ENCODE peak calls at places on chromosomes 6 and 20, in six cellular contexts. S is A549, D is tibial nerve, M is sigmoid colon, R is GM12878, V is K562. W is an unnamed sample.

GRCh38 chr6:128569737-128570438 is 49.5 kb upstream of the PTPRK start:
- DNase-seq in M (no peak), V (no peak), S (peak; percentile 30), R (no peak), D (no peak), W (no peak)

GRCh38 chr6:164051427-164051826 is 636.9 kb downstream of the QKI start:
- DNase-seq in V (no peak), M (no peak), R (no peak), D (no peak), S (no peak), W (no peak)

GRCh38 chr6:3288711-3289663 is 30.2 kb downstream of the PSMG4 start:
- DNase-seq in V (no peak), S (no peak), M (peak; percentile 60), D (no peak), R (no peak), W (no peak)

GRCh38 chr6:33856655-33857054 is 52.9 kb upstream of the MLN start:
- DNase-seq in V (no peak), M (no peak), R (peak; percentile 58), S (no peak), D (no peak), W (no peak)

GRCh38 chr6:143197377-143197776 is 136.7 kb downstream of the AIG1 start:
- DNase-seq in M (no peak), S (no peak), R (no peak), V (no peak), D (no peak), W (no peak)

GRCh38 chr6:26197736-26198625 is 110.8 kb downstream of the HFE start:
- DNase-seq in R (no peak), M (peak; percentile 77), S (no peak), D (no peak), V (no peak), W (peak; percentile 57)

GRCh38 chr6:35061651-35062410 is 79.3 kb downstream of the TCP11 start:
- DNase-seq in R (no peak), V (no peak), D (no peak), S (no peak), M (no peak), W (no peak)

GRCh38 chr20:52305029-52305645 is 113.6 kb upstream of the ZFP64 start:
- DNase-seq in S (no peak), M (no peak), V (no peak), D (no peak), R (no peak), W (no peak)

GRCh38 chr20:43840382-43841070 is 74.1 kb upstream of the TOX2 start:
- DNase-seq in M (peak; percentile 25), S (peak; percentile 80), D (no peak), V (peak; percentile 71), R (no peak), W (no peak)

GRCh38 chr6:1611322-1611571 is 1.5 kb downstream of the FOXC1 start:
- DNase-seq in S (no peak), V (no peak), D (no peak), R (no peak), M (no peak), W (no peak)

GRCh38 chr6:15872252-15873103 is 209.7 kb upstream of the DTNBP1 start:
- DNase-seq in M (no peak), R (no peak), D (no peak), V (no peak), S (no peak), W (no peak)

GRCh38 chr6:125346143-125346925 is 44.6 kb upstream of the HDDC2 start:
- DNase-seq in R (peak; percentile 11), V (no peak), S (no peak), D (no peak), M (no peak), W (no peak)

GRCh38 chr6:166750125-166750793 is 123.2 kb upstream of the RPS6KA2 start:
- DNase-seq in M (no peak), D (no peak), V (no peak), R (no peak), S (no peak), W (no peak)

GRCh38 chr20:10524643-10525042 is 89.5 kb downstream of the SLX4IP start:
- DNase-seq in S (peak; percentile 35), D (no peak), R (no peak), M (no peak), V (no peak), W (no peak)

GRCh38 chr6:43733471-43734293 is 36.3 kb upstream of the VEGFA start:
- DNase-seq in M (no peak), R (peak; percentile 56), V (no peak), D (no peak), S (no peak), W (no peak)

GRCh38 chr6:129725341-129725740 is 15.4 kb upstream of the ARHGAP18 start:
- DNase-seq in R (no peak), D (no peak), S (no peak), V (no peak), M (no peak), W (no peak)

GRCh38 chr6:136539967-136540366 is 10.3 kb downstream of the MAP7 start:
- DNase-seq in R (no peak), S (no peak), D (no peak), M (no peak), V (no peak), W (no peak)

GRCh38 chr6:150100745-150101144 is 31.8 kb upstream of the ULBP3 start:
- DNase-seq in D (no peak), M (no peak), S (no peak), V (no peak), R (no peak), W (no peak)

GRCh38 chr6:2021713-2022125 is 223.7 kb downstream of the GMDS start:
- DNase-seq in V (no peak), S (no peak), D (peak; percentile 66), R (no peak), M (peak; percentile 67), W (peak; percentile 11)

GRCh38 chr6:121932071-121933009 is 467.1 kb upstream of the HSF2 start:
- DNase-seq in R (no peak), M (no peak), D (peak; percentile 34), V (no peak), S (no peak), W (no peak)

GRCh38 chr20:50415031-50415515 is 95.1 kb upstream of the PTPN1 start:
- DNase-seq in R (no peak), V (no peak), S (no peak), D (no peak), M (no peak), W (no peak)

GRCh38 chr20:50416930-50417329 is 93.3 kb upstream of the PTPN1 start:
- DNase-seq in D (no peak), S (no peak), V (no peak), R (no peak), M (no peak), W (no peak)

GRCh38 chr20:50417484-50418235 is 92.5 kb upstream of the PTPN1 start:
- DNase-seq in S (no peak), M (no peak), V (no peak), D (no peak), R (no peak), W (no peak)

GRCh38 chr20:50415516-50416268 is 94.5 kb upstream of the PTPN1 start:
- DNase-seq in V (no peak), S (peak; percentile 39), R (no peak), D (peak; percentile 100), M (peak; percentile 100), W (peak; percentile 99)

DNA sequence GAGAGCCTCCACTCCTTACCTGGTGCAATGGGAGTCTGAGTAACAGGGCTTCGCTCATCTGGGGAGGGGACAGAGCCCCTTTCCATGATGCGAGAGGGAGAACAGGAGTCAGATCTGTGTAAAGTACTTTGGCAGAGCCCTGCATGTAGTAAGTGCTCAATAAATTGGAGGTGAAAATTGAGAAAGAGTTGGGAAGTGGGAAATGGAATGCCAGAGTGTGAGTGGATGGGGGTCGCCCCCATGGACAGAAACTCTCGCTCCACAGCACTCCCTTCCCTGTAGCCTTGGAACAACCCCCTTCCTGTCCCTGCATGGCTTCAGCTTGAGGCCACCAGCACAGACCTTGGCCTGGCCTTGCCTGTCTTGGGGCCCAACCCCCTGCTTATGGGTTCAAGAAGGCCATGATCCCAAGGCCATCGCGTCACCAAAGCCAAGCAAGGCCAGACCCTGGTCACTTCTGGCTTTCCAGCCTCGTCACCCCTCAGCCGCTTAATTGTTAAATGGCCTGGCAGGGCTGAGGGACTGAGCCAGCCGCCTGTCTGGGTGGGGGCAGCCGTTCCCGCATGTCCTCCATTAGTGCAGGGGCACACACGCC is 93.8 kb upstream of the PTPN1 start:
- DNase-seq in M (no peak), D (no peak), V (no peak), R (no peak), S (no peak), W (no peak)
- H3K4me3 ChIP-seq in M (no peak overlapping the region), D (no peak overlapping the region), V (no peak overlapping the region), R (no peak overlapping the region), S (no peak overlapping the region), W (no peak overlapping the region)

DNA sequence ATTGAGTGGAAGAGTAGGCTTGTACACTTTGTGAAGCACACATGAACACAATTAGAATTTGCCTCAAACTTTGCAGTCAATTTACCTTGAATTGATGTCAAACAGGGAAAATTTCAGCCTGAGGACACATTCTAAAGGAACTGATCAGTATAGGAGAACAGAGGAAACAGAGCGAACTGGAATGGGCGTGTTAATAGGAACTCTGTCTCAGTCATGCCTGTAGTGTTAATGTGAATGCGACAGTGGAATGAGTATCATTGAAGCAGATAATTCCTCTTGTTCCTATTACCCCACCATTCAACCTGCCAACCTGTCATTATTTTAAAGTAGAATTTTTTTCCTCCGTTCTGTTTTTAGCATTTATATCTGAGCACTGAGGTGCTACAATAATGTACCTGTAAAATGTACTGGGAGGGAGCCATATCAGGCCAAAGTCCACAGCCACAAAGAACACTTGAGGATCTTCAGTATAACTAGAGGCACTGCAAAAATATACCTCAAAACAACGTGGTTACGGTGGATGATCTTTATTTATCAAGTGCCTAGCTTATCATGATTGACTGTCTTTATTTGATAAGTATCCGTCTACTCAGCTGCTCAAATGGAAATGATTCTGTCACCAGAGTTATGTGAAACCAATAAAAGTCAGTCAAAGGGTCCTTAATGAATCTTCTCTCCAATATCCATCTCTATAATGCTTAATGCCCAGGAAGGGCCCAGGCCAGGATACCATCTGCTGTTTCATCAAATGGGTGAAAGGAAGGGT is 125.2 kb upstream of the STMND1 start:
- DNase-seq in R (no peak), D (no peak), M (no peak), S (no peak), V (no peak), W (no peak)
- TF ChIP-seq EP300 in R (no peak), D (no peak), M (no peak), S (no peak), V (no peak), W (no peak)

GRCh38 chr20:47428851-47429336 is 72.4 kb upstream of the ZMYND8 start:
- DNase-seq in M (no peak), D (no peak), S (no peak), V (no peak), R (no peak), W (no peak)

GRCh38 chr20:47428164-47428563 is 71.7 kb upstream of the ZMYND8 start:
- DNase-seq in D (no peak), V (no peak), S (no peak), M (no peak), R (no peak), W (no peak)

GRCh38 chr20:47429409-47429808 is 72.3 kb upstream of the NCOA3 start:
- DNase-seq in V (no peak), D (no peak), R (no peak), M (no peak), S (no peak), W (no peak)

GRCh38 chr20:47430862-47431588 is 70.7 kb upstream of the NCOA3 start:
- DNase-seq in V (no peak), M (no peak), R (no peak), S (no peak), D (no peak), W (no peak)

GRCh38 chr20:47432251-47433210 is 69.2 kb upstream of the NCOA3 start:
- DNase-seq in D (no peak), S (no peak), M (no peak), V (no peak), R (no peak), W (no peak)
- H3K4me3 ChIP-seq in D (no peak overlapping the region), S (peak overlapping the region; percentile 18), M (no peak overlapping the region), V (peak overlapping the region; percentile 6), R (no peak overlapping the region), W (no peak overlapping the region)

GRCh38 chr6:13195826-13196225 is 132.5 kb downstream of the TBC1D7 start:
- DNase-seq in M (no peak), R (no peak), V (no peak), S (no peak), D (no peak), W (no peak)
- TF ChIP-seq EP300 in M (no peak), R (no peak), V (no peak), S (no peak), D (no peak), W (no peak)